ENCODE peak calls at places on chromosomes 13 and 19, in four cellular contexts. One of them, this sample, is unnamed.

GRCh38 chr13:106990594-106990993 is 422.7 kb upstream of the ARGLU1 start:
- DNase-seq in lower lobe of right lung: no peak
- DNase-seq in uterus: no peak
- DNase-seq in testis: no peak
- DNase-seq in this sample: no peak

GRCh38 chr19:3358919-3359849 is 7.2 kb upstream of the NFIC start:
- DNase-seq in lower lobe of right lung: peak
- DNase-seq in uterus: peak
- DNase-seq in testis: peak
- DNase-seq in this sample: peak

GRCh38 chr13:25977216-25977615 is 74.6 kb downstream of the SHISA2 start:
- DNase-seq in lower lobe of right lung: no peak
- DNase-seq in uterus: no peak
- DNase-seq in testis: no peak
- DNase-seq in this sample: no peak

GRCh38 chr19:45016388-45017314 is 15.4 kb downstream of the RELB start:
- DNase-seq in lower lobe of right lung: no peak
- DNase-seq in uterus: peak
- DNase-seq in testis: peak
- DNase-seq in this sample: peak

GRCh38 chr13:36362251-36362650 is 16.1 kb upstream of the SPART start:
- DNase-seq in lower lobe of right lung: no peak
- DNase-seq in uterus: no peak
- DNase-seq in testis: no peak
- DNase-seq in this sample: no peak

GRCh38 chr13:97849305-97849704 is 104.2 kb upstream of the IPO5 start:
- DNase-seq in lower lobe of right lung: no peak
- DNase-seq in uterus: no peak
- DNase-seq in testis: no peak
- DNase-seq in this sample: no peak

GRCh38 chr13:35470671-35471465 is 5.6 kb downstream of the MAB21L1 start:
- DNase-seq in lower lobe of right lung: no peak
- DNase-seq in uterus: peak
- DNase-seq in testis: no peak
- DNase-seq in this sample: peak

GRCh38 chr19:10271543-10272086 is 695 bp downstream of the ICAM1 start:
- DNase-seq in lower lobe of right lung: no peak
- DNase-seq in uterus: no peak
- DNase-seq in testis: no peak
- DNase-seq in this sample: no peak

GRCh38 chr13:94188173-94188869 is 291.2 kb downstream of the DCT start:
- DNase-seq in lower lobe of right lung: no peak
- DNase-seq in uterus: no peak
- DNase-seq in testis: no peak
- DNase-seq in this sample: no peak

GRCh38 chr13:80989770-80990169 is 648.8 kb upstream of the SPRY2 start:
- DNase-seq in lower lobe of right lung: no peak
- DNase-seq in uterus: no peak
- DNase-seq in testis: no peak
- DNase-seq in this sample: no peak

DNA sequence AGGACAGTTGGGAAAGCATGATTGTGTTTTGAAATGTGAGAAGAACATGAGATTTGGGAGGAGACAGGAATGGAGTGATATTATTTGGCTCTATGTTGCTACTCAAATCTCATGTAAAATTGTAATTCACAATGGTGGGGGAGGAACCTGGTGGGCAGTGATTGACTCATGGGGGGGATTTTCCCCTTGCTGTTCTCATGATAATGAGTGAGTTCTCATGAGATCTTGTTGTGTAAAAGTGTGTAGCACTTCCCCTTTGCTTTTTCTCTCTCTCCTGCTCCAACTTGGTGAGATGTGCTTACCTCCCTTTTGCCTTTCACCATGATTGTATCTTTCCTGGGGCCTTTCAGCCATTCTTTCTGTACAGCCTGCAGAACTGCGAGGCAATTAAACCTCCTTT is 1261.0 kb upstream of the ATXN8OS start:
- DNase-seq in lower lobe of right lung: no peak
- DNase-seq in uterus: no peak
- DNase-seq in testis: no peak
- DNase-seq in this sample: no peak
- H3K27ac ChIP-seq in lower lobe of right lung: no peak
- H3K27ac ChIP-seq in uterus: no peak
- H3K27ac ChIP-seq in testis: no peak
- H3K27ac ChIP-seq in this sample: no peak

DNA sequence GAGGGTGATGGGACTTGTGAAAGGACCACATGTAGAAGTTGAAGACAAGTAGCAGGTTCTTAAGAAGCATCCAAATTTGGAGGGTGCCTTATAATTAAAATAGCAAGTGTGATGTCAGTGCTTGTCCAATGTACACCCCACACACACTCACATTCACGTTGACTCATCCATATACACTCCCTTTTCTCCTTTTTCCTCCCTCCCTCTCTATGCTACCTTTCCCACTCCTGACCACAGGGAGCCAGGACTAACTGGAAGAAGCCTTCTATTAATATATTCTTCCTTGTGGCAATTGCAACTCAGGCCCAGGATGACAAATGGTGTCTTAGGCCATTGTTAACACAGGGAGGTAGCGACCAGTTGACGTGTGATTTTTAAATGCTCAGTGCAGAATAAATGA is 16.3 kb upstream of the GPR183 start:
- DNase-seq in lower lobe of right lung: no peak
- DNase-seq in uterus: no peak
- DNase-seq in testis: no peak
- DNase-seq in this sample: no peak
- H3K27ac ChIP-seq in lower lobe of right lung: no peak
- H3K27ac ChIP-seq in uterus: no peak
- H3K27ac ChIP-seq in testis: no peak
- H3K27ac ChIP-seq in this sample: no peak

GRCh38 chr13:74068471-74068870 is 65.7 kb downstream of the KLF12 start:
- DNase-seq in lower lobe of right lung: no peak
- DNase-seq in uterus: no peak
- DNase-seq in testis: no peak
- DNase-seq in this sample: no peak

GRCh38 chr13:74070065-74070464 is 64.1 kb downstream of the KLF12 start:
- DNase-seq in lower lobe of right lung: no peak
- DNase-seq in uterus: no peak
- DNase-seq in testis: no peak
- DNase-seq in this sample: no peak

GRCh38 chr13:74073231-74073630 is 61.0 kb downstream of the KLF12 start:
- DNase-seq in lower lobe of right lung: no peak
- DNase-seq in uterus: no peak
- DNase-seq in testis: no peak
- DNase-seq in this sample: no peak

GRCh38 chr13:74067818-74068217 is 66.4 kb downstream of the KLF12 start:
- DNase-seq in lower lobe of right lung: no peak
- DNase-seq in uterus: no peak
- DNase-seq in testis: no peak
- DNase-seq in this sample: no peak

DNA sequence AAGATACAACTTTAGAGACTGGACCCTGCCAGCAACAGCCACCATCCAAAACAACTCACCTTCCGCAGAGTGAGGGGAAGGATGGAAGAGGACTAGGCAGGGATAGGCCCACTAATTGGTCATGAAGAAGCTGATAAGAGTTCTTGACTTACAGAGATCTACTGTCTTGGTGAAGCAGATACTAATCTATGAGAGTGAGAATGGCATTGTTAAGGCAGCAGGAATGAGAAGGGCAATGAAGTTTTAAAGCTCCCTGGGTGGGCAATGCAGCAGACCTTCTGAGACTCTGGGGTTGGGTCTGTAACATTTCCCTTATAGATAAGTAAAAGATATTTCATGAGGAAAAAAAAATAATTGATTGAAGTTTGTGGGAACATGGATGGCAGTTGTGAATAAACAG is 63.7 kb downstream of the KLF12 start:
- DNase-seq in lower lobe of right lung: no peak
- DNase-seq in uterus: no peak
- DNase-seq in testis: no peak
- DNase-seq in this sample: no peak
- H3K27ac ChIP-seq in lower lobe of right lung: no peak
- H3K27ac ChIP-seq in uterus: no peak
- H3K27ac ChIP-seq in testis: no peak
- H3K27ac ChIP-seq in this sample: no peak

DNA sequence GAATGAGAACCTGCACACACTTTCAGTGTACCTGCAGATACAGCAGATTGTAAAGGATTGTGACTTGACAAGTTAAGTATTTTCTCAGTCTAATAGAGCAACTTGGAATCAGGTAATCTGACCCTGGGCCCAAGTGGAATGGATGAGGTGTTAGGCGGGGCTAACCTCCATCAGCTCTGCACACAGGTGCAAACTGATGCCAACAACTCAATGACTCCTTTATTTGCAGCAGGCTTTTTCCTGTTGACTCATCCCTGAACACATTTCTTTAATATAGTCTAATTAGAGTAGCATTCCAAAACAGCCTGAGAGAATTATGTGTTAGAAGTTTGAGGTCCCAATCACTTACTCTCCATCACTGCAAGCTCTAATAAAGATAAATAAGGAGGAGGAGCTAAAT is 48.8 kb downstream of the TPT1 start:
- DNase-seq in lower lobe of right lung: no peak
- DNase-seq in uterus: no peak
- DNase-seq in testis: no peak
- DNase-seq in this sample: no peak
- H3K27ac ChIP-seq in lower lobe of right lung: no peak
- H3K27ac ChIP-seq in uterus: no peak
- H3K27ac ChIP-seq in testis: no peak
- H3K27ac ChIP-seq in this sample: no peak

DNA sequence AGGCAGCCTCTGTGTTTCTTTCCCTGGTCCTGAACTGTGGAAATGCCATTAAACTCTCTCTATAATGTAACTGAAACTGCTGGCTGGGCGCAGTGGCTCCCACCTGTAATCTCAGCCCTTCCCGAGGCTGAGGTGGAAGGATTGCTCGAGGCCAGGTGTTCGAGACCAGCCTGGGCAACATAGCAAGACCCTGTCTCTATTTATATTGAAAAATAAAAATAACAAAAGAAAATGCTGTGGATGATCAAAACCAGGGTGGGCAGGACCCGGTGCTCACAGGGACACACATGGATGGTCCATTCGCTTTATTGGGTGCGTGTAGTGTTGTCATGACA is 3.5 kb downstream of the MPV17L2 start:
- DNase-seq in lower lobe of right lung: no peak
- DNase-seq in uterus: no peak
- DNase-seq in testis: no peak
- DNase-seq in this sample: no peak
- H3K27ac ChIP-seq in lower lobe of right lung: no peak
- H3K27ac ChIP-seq in uterus: no peak
- H3K27ac ChIP-seq in testis: no peak
- H3K27ac ChIP-seq in this sample: no peak

DNA sequence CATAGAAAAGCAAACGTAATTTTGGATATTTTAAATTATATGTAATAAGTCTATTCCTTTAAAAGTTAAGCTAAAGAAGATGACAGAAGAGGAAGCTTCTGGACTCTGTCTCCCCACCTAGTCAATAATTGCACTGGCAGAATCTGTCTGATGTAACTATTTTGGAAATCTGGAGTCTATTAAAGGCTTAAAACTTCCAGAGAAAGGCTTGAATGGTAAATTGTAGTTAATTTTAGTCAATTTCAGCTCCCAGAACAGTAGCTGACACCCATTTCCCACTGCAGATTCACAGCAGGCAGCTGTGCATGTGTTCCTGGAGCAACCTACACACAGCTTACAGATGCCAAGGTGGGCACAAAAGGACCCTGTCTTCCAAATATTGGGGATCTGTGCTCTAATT is 304.1 kb downstream of the PCDH20 start:
- DNase-seq in lower lobe of right lung: no peak
- DNase-seq in uterus: no peak
- DNase-seq in testis: no peak
- DNase-seq in this sample: no peak
- H3K27ac ChIP-seq in lower lobe of right lung: no peak
- H3K27ac ChIP-seq in uterus: no peak
- H3K27ac ChIP-seq in testis: no peak
- H3K27ac ChIP-seq in this sample: no peak

DNA sequence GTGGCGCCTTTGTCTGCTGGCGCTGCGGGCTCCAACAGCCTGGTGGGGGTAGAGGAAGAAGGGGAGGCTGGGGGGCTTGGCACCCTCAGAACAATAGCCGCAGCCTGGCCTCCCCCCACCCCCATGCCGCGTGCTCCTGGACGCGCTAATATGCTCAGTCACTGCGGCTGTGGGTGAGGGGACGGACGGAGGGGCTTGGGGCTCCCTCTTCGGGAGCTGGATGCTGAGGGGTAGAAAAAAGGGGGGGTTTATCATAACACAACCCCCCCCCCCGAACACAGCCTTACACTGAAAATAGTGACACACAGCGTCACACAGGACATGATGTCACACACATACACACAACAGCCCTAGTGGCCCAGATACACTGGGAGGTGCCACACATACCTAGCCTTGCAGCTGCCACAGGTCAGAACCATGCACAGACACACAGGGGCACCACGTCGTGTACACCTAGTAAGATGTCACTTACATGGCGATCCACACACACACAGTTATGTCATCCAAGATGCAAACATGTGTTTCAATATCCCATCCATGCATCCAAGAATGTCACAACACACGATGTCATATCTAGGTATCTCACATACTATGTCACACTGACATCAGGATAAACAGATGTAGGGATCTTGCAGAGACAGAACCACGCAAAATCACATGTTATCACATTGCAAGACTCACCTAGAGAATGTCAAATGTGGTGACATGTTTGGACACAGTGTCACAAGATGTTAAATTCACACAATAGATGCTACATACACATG is 760 bp downstream of the MAST1 start:
- DNase-seq in lower lobe of right lung: no peak
- DNase-seq in uterus: no peak
- DNase-seq in testis: no peak
- DNase-seq in this sample: no peak
- H3K27ac ChIP-seq in lower lobe of right lung: no peak
- H3K27ac ChIP-seq in uterus: no peak
- H3K27ac ChIP-seq in testis: no peak
- H3K27ac ChIP-seq in this sample: no peak

This sample was measured in substantia nigra.